ENCODE peak calls at places on chromosomes 13 and 19, in six cellular contexts. S is upper lobe of left lung, Z is HepG2, I is A549, R is GM12878, P is K562. A is an unnamed sample.

GRCh38 chr13:44084146-44084545 is 204.4 kb downstream of the LACC1 start:
- ATAC-seq in P (no peak), R (no peak), Z (no peak), I (no peak), S (no peak), A (no peak)

GRCh38 chr13:50126378-50127016 is 111.3 kb downstream of the KCNRG start:
- ATAC-seq in S (no peak), R (no peak), Z (no peak), P (no peak), I (no peak), A (no peak)

GRCh38 chr13:35771898-35772297 is 295.4 kb upstream of the MAB21L1 start:
- ATAC-seq in R (no peak), P (no peak), S (peak), I (peak), Z (peak), A (peak)

GRCh38 chr13:37039908-37040307 is 19.6 kb downstream of the SUPT20H start:
- ATAC-seq in S (no peak), I (no peak), P (no peak), R (no peak), Z (no peak), A (no peak)

GRCh38 chr19:49687566-49688316 is 1.7 kb upstream of the ADM5 start:
- ATAC-seq in Z (no peak), S (no peak), I (no peak), P (no peak), R (no peak), A (no peak)

GRCh38 chr19:1068111-1069001 is 1.4 kb downstream of the ARHGAP45 start:
- ATAC-seq in S (no peak), R (peak), Z (no peak), P (no peak), I (no peak), A (no peak)

GRCh38 chr13:102233566-102234208 is 168.2 kb downstream of the FGF14 start:
- ATAC-seq in P (no peak), R (no peak), I (no peak), S (no peak), Z (no peak), A (no peak)

GRCh38 chr19:55545913-55546495 is 661 bp upstream of the SBK3 start:
- ATAC-seq in R (no peak), P (no peak), Z (peak), S (no peak), I (no peak), A (no peak)

GRCh38 chr13:94700536-94700935 is 11.8 kb downstream of the SOX21 start:
- ATAC-seq in R (no peak), Z (no peak), I (no peak), S (no peak), P (no peak), A (no peak)

DNA sequence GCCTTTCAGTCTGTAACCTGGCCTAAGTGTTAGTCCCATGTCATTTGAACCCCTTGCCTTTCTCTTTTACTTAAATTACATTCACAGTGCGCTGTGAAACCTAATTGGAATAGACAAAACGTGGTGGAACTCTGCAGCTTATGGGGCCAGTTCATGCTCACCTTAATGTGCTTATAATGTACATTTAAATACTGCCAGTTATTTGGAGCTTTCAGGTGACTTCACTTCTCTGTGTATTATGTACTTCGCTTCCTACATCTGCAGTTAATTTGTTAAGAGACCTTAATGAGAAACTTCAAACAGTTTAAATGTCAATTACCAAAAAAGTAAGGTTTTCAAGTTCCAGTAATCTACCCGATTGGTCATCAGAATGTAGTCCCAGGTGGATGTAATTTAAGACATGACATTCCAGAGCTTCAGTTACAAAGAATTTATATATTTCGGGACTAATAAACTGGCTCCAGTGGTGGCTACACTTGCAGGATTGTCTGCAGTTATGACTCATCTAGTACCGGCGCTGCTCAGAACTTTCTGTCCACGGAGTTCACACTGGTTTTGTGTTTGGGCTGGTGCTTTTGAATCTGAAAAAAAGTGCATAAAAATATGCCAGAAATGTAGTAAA is 125.3 kb downstream of the TM9SF2 start:
- ATAC-seq in Z (no peak), S (no peak), I (peak), P (no peak), R (no peak), A (peak)
- TF ChIP-seq EP300 in Z (no peak), S (no peak), I (no peak), P (no peak), R (no peak), A (no peak)

DNA sequence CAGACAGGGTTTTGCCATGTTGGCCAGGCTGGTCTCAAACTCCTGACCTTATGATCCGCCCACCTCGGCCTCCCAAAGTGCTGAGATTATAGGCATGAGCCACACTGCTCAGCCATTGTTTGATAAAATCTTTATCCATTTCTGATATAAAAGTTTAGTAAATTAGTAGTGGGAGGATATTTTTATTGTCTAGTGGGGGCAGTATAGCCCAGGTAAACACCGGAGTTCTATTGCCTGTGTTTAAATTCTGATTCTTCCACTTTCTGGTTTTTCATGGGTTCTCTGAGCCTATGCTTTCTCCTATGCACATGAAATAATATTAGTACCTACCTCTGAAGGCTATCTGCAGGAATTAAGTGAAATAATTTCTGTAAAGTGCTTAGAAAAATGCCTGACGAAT is 20.1 kb upstream of the ARHGEF18 start:
- ATAC-seq in R (peak), S (no peak), I (no peak), Z (no peak), P (no peak), A (no peak)
- TF ChIP-seq CTCF in R (peak), S (no peak), I (no peak), Z (no peak), P (no peak), A (no peak)

DNA sequence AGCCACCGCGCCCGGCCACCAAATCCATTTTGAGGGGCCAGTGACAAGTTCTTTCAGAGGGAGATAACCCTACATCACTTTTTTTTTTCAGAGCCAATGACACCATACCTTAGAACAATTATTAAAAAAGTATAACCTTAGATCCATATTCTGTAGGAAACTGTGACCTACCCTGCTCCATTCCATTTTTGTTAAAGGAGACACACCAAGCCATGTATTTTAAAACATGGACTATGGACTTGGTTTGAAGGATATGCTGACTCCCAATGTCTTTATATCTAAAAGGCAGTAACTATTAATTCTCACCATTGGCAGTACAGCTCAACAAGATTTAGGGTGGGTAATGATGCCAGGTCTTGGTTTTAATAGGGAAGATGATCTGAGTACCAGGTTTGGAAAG is 1.1 kb downstream of the GSK3A start:
- ATAC-seq in Z (no peak), R (no peak), I (no peak), S (no peak), P (no peak), A (no peak)
- H3K4me3 ChIP-seq in Z (peak), R (peak), I (peak), S (peak), P (peak), A (peak)

GRCh38 chr13:21675095-21676007 is 4.5 kb downstream of the FGF9 start:
- ATAC-seq in Z (no peak), P (no peak), S (no peak), R (no peak), I (no peak), A (no peak)
- TF ChIP-seq EP300 in Z (no peak), P (no peak), S (no peak), R (no peak), I (no peak), A (no peak)

GRCh38 chr13:111359237-111359915 is 38.9 kb downstream of the TEX29 start:
- ATAC-seq in Z (peak), I (no peak), P (no peak), S (no peak), R (no peak), A (no peak)
- TF ChIP-seq CTCF in Z (no peak), I (no peak), P (no peak), S (no peak), R (no peak), A (no peak)

GRCh38 chr19:16405797-16406196 is 66.0 kb downstream of the EPS15L1 start:
- ATAC-seq in I (no peak), S (no peak), P (no peak), Z (no peak), R (no peak), A (no peak)
- H3K4me3 ChIP-seq in I (no peak), S (no peak), P (no peak), Z (no peak), R (no peak), A (no peak)

GRCh38 chr19:6737284-6737872 is at the start of gene GPR108:
- ATAC-seq in I (peak), P (peak), S (peak), R (peak), Z (peak), A (peak)
- TF ChIP-seq EP300 in I (no peak), P (no peak), S (no peak), R (no peak), Z (no peak), A (no peak)

DNA sequence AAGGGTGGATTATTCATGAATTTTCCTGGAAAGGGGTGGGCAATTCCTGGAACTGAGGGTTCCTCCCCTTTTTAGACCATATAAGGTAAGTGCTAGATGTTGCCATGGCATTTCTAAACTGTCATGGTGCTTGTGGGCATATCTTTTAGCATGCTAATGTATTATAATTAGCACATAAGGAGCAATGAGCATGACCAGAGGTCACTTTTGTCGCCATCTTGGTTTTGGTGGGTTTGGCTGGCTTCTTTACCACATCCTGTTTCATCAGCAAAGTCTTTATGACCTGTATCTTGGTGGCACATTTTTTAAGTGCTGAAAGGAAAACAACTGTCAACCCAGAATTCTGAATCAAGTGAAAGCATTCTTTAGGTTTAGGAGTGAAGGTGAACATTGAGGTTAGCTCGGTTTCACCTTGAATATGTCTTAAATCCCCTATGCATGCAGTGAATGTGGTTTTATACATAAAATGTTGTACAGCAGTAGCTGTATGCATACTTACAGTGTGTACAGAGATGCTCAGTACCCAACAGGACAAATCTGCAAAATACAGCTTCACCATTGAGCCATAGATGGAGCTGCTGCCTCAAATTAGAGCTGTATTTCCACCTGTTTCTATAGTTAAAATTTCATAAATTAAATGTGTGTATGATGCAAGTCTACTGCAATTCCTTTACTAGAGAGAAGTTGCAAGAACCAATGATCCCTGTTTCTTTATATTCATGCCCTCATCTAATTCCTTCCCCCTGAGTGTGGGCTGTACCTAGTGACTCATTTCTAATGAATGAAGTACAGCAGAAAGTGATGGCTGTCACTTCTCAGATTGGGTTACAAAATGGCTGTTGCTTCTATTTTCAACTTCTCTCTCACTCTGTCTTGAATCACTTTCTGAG is 25.3 kb upstream of the IGSF23 start:
- ATAC-seq in R (no peak), S (no peak), P (peak), I (peak), Z (peak), A (no peak)
- TF ChIP-seq CTCF in R (no peak), S (no peak), P (no peak), I (peak), Z (peak), A (no peak)

GRCh38 chr19:51339313-51339686 is 2.6 kb downstream of the VSIG10L start:
- ATAC-seq in R (peak), I (peak), Z (no peak), P (peak), S (no peak), A (no peak)

GRCh38 chr19:51338563-51339312 is 3.2 kb downstream of the VSIG10L start:
- ATAC-seq in P (peak), S (peak), I (peak), Z (peak), R (peak), A (peak)

GRCh38 chr19:51337861-51338562 is 3.9 kb downstream of the VSIG10L start:
- ATAC-seq in P (no peak), I (no peak), S (no peak), Z (no peak), R (no peak), A (no peak)

GRCh38 chr19:51341066-51341465 is 873 bp downstream of the VSIG10L start:
- ATAC-seq in P (no peak), I (no peak), R (no peak), Z (no peak), S (no peak), A (no peak)

DNA sequence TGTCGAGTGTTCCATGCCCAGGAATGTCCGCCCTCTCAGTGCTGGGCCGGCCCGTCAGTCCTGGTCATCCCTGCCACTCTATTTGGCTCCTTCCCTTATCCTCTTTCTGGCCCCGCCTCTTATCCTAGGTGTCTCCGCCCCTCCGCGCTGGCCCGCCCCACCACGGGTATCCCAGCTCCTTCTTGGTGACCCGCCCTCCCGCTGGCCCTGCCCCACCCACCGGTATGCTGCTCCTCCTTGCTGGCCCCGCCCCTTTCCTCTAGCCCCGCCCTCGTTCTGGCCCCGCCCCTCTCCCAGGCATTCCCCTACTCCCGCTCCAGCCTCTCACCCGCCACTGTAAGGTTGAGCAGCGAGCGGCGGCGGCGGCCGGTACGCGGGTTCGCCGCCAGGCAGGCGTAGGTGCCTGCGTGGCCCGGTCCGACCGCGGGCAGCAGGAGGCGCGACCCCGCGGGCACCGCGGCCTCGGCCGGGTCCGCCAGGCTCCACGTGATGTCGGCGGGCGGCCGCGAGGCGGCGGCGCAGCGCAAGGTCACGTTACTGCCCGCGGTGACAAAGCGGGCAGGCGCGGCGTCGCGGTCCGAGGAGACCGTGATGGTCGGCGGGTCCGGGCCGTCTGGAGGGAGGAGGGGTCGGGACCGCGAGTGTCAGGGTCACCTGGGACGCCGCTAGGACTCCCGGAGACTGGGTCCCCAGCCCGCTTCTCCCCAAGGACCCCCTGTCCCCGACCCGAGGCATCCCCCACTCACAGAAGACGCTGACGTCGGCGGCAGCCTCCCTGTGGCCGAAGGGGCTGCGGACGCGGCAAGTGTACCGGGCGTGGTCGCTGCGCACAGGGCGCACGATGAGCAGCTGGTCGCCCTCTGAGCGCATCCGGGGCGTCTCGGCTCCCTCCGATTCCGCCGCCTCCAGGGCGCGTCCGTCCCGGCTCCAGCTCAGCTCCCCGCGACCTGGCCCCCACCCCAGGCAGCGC is 2.0 kb downstream of the VSIG10L start:
- ATAC-seq in S (peak), P (peak), Z (peak), R (peak), I (peak), A (peak)
- H3K4me3 ChIP-seq in S (peak), P (peak), Z (peak), R (peak), I (peak), A (peak)

GRCh38 chr13:99278199-99278598 is 20.0 kb upstream of the GPR18 start:
- ATAC-seq in I (no peak), Z (no peak), R (peak), P (no peak), S (no peak), A (no peak)

GRCh38 chr13:99282264-99283231 is 24.4 kb upstream of the GPR18 start:
- ATAC-seq in R (peak), I (no peak), Z (no peak), S (no peak), P (no peak), A (peak)

GRCh38 chr13:99278843-99279242 is 20.7 kb upstream of the GPR18 start:
- ATAC-seq in P (no peak), R (no peak), S (no peak), Z (no peak), I (no peak), A (no peak)

GRCh38 chr13:99281811-99282263 is 23.7 kb upstream of the GPR18 start:
- ATAC-seq in R (peak), P (no peak), Z (no peak), I (no peak), S (peak), A (peak)

GRCh38 chr13:99280166-99280565 is 22.0 kb upstream of the GPR18 start:
- ATAC-seq in I (no peak), R (no peak), S (peak), P (no peak), Z (no peak), A (peak)
- TF ChIP-seq EP300 in I (no peak), R (no peak), S (peak), P (no peak), Z (no peak), A (no peak)